ENCODE peak calls at places on chromosomes 3 and 15, in four cellular contexts. Y is K562, J is HepG2, G is GM12878. F is an unnamed sample.
A peak's percentile ranks its signal among the peaks of the same experiment; 100 is the strongest.

GRCh38 chr3:174540536-174540935 is 318.6 kb upstream of the NAALADL2 start:
- DNase-seq in Y (no peak), J (no peak), G (no peak), F (no peak)

GRCh38 chr3:111605493-111605892 is 10.3 kb upstream of the ZBED2 start:
- DNase-seq in Y (no peak), J (no peak), G (no peak), F (no peak)

GRCh38 chr3:40312661-40313226 is 3.2 kb downstream of the EIF1B start:
- DNase-seq in Y (peak; percentile 45), J (no peak), G (no peak), F (no peak)

GRCh38 chr3:72888546-72889309 is 882 bp downstream of the GXYLT2 start:
- DNase-seq in Y (no peak), J (peak; percentile 51), G (no peak), F (no peak)

GRCh38 chr3:71708478-71709098 is 16.6 kb downstream of the EIF4E3 start:
- DNase-seq in Y (no peak), J (no peak), G (no peak), F (no peak)

GRCh38 chr3:182243625-182244024 is 531.9 kb downstream of the SOX2 start:
- DNase-seq in Y (no peak), J (no peak), G (no peak), F (no peak)

GRCh38 chr15:27176785-27177406 is 205.9 kb downstream of the GABRG3 start:
- DNase-seq in Y (no peak), J (no peak), G (no peak), F (no peak)

GRCh38 chr15:47688573-47689086 is 28.7 kb upstream of the SEMA6D start:
- DNase-seq in Y (no peak), J (no peak), G (no peak), F (no peak)

GRCh38 chr3:196180346-196180745 is 30.9 kb downstream of the ZDHHC19 start:
- DNase-seq in Y (no peak), J (no peak), G (no peak), F (no peak)

GRCh38 chr3:123640311-123641083 is 55.6 kb upstream of the HACD2 start:
- DNase-seq in Y (no peak), J (no peak), G (no peak), F (no peak)

GRCh38 chr3:71348001-71348632 is 235.4 kb downstream of the FOXP1 start:
- DNase-seq in Y (no peak), J (no peak), G (no peak), F (no peak)

GRCh38 chr15:42037650-42038049 is 16.8 kb upstream of the PLA2G4E start:
- DNase-seq in Y (no peak), J (no peak), G (no peak), F (no peak)

GRCh38 chr3:5012398-5012797 is 33.2 kb downstream of the BHLHE40 start:
- DNase-seq in Y (no peak), J (no peak), G (no peak), F (no peak)

GRCh38 chr3:193783166-193783896 is 190.3 kb downstream of the OPA1 start:
- DNase-seq in Y (no peak), J (no peak), G (no peak), F (no peak)

GRCh38 chr3:180180795-180181194 is 144.1 kb upstream of the PEX5L start:
- DNase-seq in Y (no peak), J (no peak), G (no peak), F (no peak)

GRCh38 chr3:64109438-64109837 is 86.1 kb upstream of the PSMD6 start:
- DNase-seq in Y (no peak), J (peak; percentile 89), G (no peak), F (no peak)
- TF ChIP-seq FOXK2 in Y (no peak), J (no peak), G (no peak), F (no peak)

DNA sequence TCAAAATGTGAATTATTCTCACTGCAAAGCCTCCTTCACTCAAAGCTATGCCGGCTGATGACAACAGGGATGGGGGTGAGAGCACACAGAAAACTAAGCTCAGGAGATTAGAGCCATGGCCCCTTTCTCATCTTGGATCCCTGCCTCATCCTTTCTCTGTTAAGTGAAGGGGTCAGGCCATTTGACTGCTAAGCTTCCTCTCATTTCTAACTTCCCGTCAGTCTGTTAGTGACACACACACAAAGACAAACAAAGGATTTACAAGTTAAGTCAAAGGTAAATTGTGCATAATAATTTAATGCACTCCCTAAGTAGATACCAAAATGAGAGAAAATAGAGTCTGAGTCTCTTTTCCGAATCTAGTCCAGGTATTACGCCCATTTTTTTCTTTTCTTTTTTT is 1.2 kb downstream of the SS18L2 start:
- DNase-seq in Y (no peak), J (no peak), G (no peak), F (no peak)
- TF ChIP-seq FOXK2 in Y (no peak), J (no peak), G (no peak), F (no peak)

DNA sequence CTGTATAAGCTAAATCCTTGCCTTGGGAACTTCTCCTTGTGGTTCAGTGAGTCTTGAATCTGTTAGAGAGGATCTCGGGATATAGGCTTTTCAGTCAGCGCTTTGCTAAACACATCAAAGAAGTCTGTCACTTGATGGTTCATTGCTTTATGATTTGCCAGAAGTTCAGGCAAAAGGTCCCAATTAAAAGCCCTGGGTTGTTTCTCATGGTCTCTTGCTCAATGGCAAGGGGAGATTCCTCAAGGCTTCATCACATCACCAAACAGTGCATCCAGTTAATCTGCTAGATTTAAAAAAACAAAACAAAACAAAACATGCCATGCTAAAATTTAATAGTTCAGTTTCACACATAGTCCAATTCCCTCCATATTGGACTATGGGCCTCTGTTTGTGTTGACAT is 114.8 kb downstream of the FILIP1L start:
- DNase-seq in Y (no peak), J (no peak), G (no peak), F (no peak)
- TF ChIP-seq FOXK2 in Y (no peak), J (no peak), G (no peak), F (no peak)

DNA sequence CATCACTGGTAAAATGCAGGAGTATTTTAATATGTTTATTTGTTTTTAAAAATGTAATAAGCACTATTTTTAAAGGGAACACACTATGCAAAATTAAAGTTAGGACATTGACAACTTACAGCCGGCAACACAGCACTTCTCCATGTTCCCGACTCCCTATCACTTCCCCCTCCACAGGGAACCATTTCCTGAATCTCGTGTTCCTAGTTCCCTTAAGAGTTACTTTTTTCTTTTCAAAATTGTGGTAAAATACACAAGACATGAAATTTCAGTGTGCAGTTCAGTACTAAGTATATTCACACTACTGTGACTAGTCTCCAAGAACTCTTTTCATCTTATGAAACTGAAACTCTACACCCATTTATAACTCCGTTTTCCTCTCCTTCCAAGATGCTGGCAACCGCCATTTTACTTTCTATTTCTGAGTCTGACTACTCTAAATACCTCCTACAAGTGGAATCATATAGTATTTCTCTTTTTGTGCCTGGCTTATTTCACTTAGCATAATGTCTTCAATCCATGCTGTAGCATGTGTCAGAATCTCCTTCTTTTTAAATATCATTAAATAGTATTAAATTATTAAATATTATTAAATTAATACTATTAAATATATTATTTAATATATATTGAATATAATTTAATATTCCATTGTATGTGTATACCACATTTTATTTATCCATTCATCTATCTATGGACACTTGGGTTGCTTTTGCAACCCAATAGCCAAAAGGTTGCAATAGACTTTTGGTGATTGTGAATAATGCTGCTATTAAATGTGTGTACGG is 25.9 kb upstream of the UBE2Q2 start:
- DNase-seq in Y (no peak), J (no peak), G (no peak), F (no peak)
- TF ChIP-seq FOXK2 in Y (no peak), J (no peak), G (no peak), F (no peak)

F was measured in HEK293T.